ENCODE peak calls at places on chromosomes 6 and 20, in nine cellular contexts. R, D, N, P, U, E, A, I and L are unnamed samples.
A peak's percentile ranks its signal among the peaks of the same experiment; 100 is the strongest.

GRCh38 chr20:9147553-9148024 is 78.7 kb downstream of the PLCB4 start:
- DNase-seq in D (no peak), U (no peak), P (no peak), E (no peak), N (no peak), R (no peak), A (no peak), I (no peak), L (no peak)

GRCh38 chr6:110064744-110065524 is 86.8 kb downstream of the GPR6 start:
- DNase-seq in I (no peak), U (no peak), R (no peak), P (no peak), E (no peak), A (no peak), N (no peak), D (no peak), L (no peak)

GRCh38 chr20:44643596-44644383 is 7.7 kb downstream of the ADA start:
- DNase-seq in P (peak; percentile 71), A (peak; percentile 47), I (peak; percentile 66), D (peak; percentile 67), U (peak; percentile 15), E (peak; percentile 16), R (peak; percentile 52), N (no peak), L (peak; percentile 52)

GRCh38 chr6:121008553-121008952 is 325.7 kb downstream of the TBC1D32 start:
- DNase-seq in I (no peak), D (no peak), U (no peak), E (no peak), P (no peak), A (no peak), N (no peak), R (no peak), L (no peak)

GRCh38 chr20:43590036-43590391 is 723 bp upstream of the IFT52 start:
- DNase-seq in D (peak; percentile 50), A (no peak), E (no peak), I (peak; percentile 29), P (peak; percentile 1), R (peak; percentile 16), N (peak; percentile 9), U (no peak), L (peak; percentile 22)

GRCh38 chr6:168515376-168515775 is 74.4 kb downstream of the SMOC2 start:
- DNase-seq in A (no peak), P (no peak), U (no peak), N (no peak), I (no peak), E (no peak), D (no peak), R (no peak), L (peak; percentile 13)

GRCh38 chr20:39576786-39577185 is 614.6 kb downstream of the DHX35 start:
- DNase-seq in P (no peak), N (no peak), A (no peak), U (no peak), D (no peak), E (no peak), R (no peak), I (no peak), L (no peak)

GRCh38 chr6:154039231-154039842 is at the start of gene OPRM1:
- DNase-seq in R (no peak), U (no peak), I (no peak), N (peak; percentile 4), E (peak; percentile 4), P (no peak), D (peak; percentile 95), A (peak; percentile 2), L (peak; percentile 30)

GRCh38 chr20:52847029-52847660 is 125.0 kb upstream of the TSHZ2 start:
- DNase-seq in D (no peak), U (no peak), R (no peak), A (no peak), P (no peak), E (no peak), N (no peak), I (no peak), L (no peak)

GRCh38 chr20:48818481-48818987 is 9.3 kb downstream of the PREX1 start:
- DNase-seq in A (no peak), I (peak; percentile 85), R (no peak), P (peak; percentile 55), E (no peak), N (no peak), U (peak; percentile 45), D (no peak), L (no peak)

GRCh38 chr6:19472168-19472567 is 365.0 kb upstream of the ID4 start:
- DNase-seq in R (no peak), A (peak; percentile 98), D (no peak), E (peak; percentile 47), I (no peak), P (no peak), N (no peak), U (no peak), L (no peak)